ENCODE peak calls at places on chromosomes 13 and 19, in nine cellular contexts. K is M059J; D is occipital lobe; C is effector CD4-positive, alpha-beta T cell; O is AG09319; J is hypothalamus; G is GM20000; M is neural crest cell; Q is fibroblast of lung. L is an unnamed sample.

GRCh38 chr19:56253737-56254136 is 18.8 kb upstream of the EDDM13 start:
- DNase-seq in K (peak; percentile 53), D (no peak), C (no peak), O (peak; percentile 32), J (no peak), G (peak; percentile 48), M (no peak), Q (peak; percentile 74), L (no peak)

GRCh38 chr19:54343868-54344267 is 4.9 kb upstream of the LILRA4 start:
- DNase-seq in K (no peak), D (no peak), C (no peak), O (no peak), J (no peak), G (no peak), M (no peak), Q (no peak), L (no peak)

GRCh38 chr13:36344173-36344572 is 2.0 kb downstream of the SPART start:
- DNase-seq in K (peak; percentile 11), D (no peak), C (no peak), O (peak; percentile 52), J (no peak), G (no peak), M (no peak), Q (peak; percentile 83), L (no peak)

GRCh38 chr13:61414686-61415664 is 674 bp downstream of the PCDH20 start:
- DNase-seq in K (peak; percentile 0), D (peak; percentile 69), C (no peak), O (no peak), J (peak; percentile 41), G (no peak), M (peak; percentile 43), Q (peak; percentile 47), L (peak; percentile 84)

GRCh38 chr19:4051175-4052101 is 15.3 kb downstream of the ZBTB7A start:
- DNase-seq in K (peak; percentile 57), D (no peak), C (no peak), O (no peak), J (no peak), G (no peak), M (no peak), Q (peak; percentile 68), L (no peak)

GRCh38 chr13:45718992-45719391 is 16.9 kb downstream of the CBY2 start:
- DNase-seq in K (peak; percentile 68), D (no peak), C (no peak), O (no peak), J (no peak), G (no peak), M (no peak), Q (no peak), L (no peak)

GRCh38 chr19:17183858-17184271 is 31.3 kb upstream of the USE1 start:
- DNase-seq in K (no peak), D (no peak), C (no peak), O (no peak), J (no peak), G (peak; percentile 66), M (no peak), Q (no peak), L (no peak)

GRCh38 chr19:2426661-2427322 is 594 bp downstream of the TIMM13 start:
- DNase-seq in K (no peak), D (no peak), C (peak; percentile 25), O (no peak), J (no peak), G (peak; percentile 87), M (peak; percentile 50), Q (peak; percentile 39), L (no peak)

GRCh38 chr19:52646571-52647222 is 8.5 kb upstream of the ZNF83 start:
- DNase-seq in K (no peak), D (no peak), C (no peak), O (no peak), J (no peak), G (no peak), M (no peak), Q (peak; percentile 17), L (no peak)

GRCh38 chr19:1675633-1676350 is 23.4 kb upstream of the TCF3 start:
- DNase-seq in K (no peak), D (no peak), C (no peak), O (no peak), J (no peak), G (no peak), M (no peak), Q (no peak), L (peak; percentile 47)

GRCh38 chr13:63492604-63493003 is 2077.0 kb upstream of the PCDH20 start:
- DNase-seq in K (no peak), D (no peak), C (no peak), O (no peak), J (no peak), G (no peak), M (no peak), Q (no peak), L (no peak)

GRCh38 chr13:33228645-33229445 is 56.7 kb downstream of the STARD13 start:
- DNase-seq in K (peak; percentile 64), D (no peak), C (no peak), O (peak; percentile 57), J (no peak), G (peak; percentile 70), M (no peak), Q (peak; percentile 70), L (peak; percentile 36)

GRCh38 chr13:33543631-33544030 is 258.1 kb upstream of the STARD13 start:
- DNase-seq in K (no peak), D (no peak), C (no peak), O (no peak), J (no peak), G (no peak), M (no peak), Q (peak; percentile 38), L (no peak)

GRCh38 chr19:19750842-19751790 is 18.2 kb upstream of the ZNF14 start:
- DNase-seq in K (no peak), D (no peak), C (no peak), O (no peak), J (no peak), G (no peak), M (no peak), Q (no peak), L (no peak)

GRCh38 chr19:51664997-51665396 is 18.4 kb upstream of the SIGLEC14 start:
- DNase-seq in K (peak; percentile 16), D (no peak), C (no peak), O (no peak), J (no peak), G (no peak), M (no peak), Q (peak; percentile 4), L (no peak)

GRCh38 chr13:90014038-90014437 is 1333.4 kb upstream of the MIR17HG start:
- DNase-seq in K (no peak), D (no peak), C (no peak), O (no peak), J (no peak), G (no peak), M (no peak), Q (no peak), L (no peak)

GRCh38 chr19:39007096-39007495 is 25.3 kb downstream of the FBXO27 start:
- DNase-seq in K (no peak), D (no peak), C (no peak), O (no peak), J (no peak), G (no peak), M (no peak), Q (no peak), L (no peak)

GRCh38 chr13:113064534-113065405 is 40.8 kb upstream of the F7 start:
- DNase-seq in K (peak; percentile 69), D (no peak), C (no peak), O (no peak), J (no peak), G (no peak), M (no peak), Q (peak; percentile 50), L (no peak)

GRCh38 chr13:44151474-44151873 is 222.2 kb upstream of the SERP2 start:
- DNase-seq in K (no peak), D (no peak), C (no peak), O (no peak), J (no peak), G (no peak), M (no peak), Q (no peak), L (no peak)

GRCh38 chr19:40091205-40092129 is 724 bp upstream of the ZNF780A start:
- DNase-seq in K (no peak), D (no peak), C (no peak), O (no peak), J (no peak), G (no peak), M (no peak), Q (no peak), L (no peak)

GRCh38 chr13:40508112-40508511 is 158.3 kb downstream of the FOXO1 start:
- DNase-seq in K (peak; percentile 68), D (no peak), C (no peak), O (peak; percentile 15), J (no peak), G (no peak), M (no peak), Q (peak; percentile 35), L (no peak)

GRCh38 chr19:41330946-41331678 is 21.1 kb downstream of the CCDC97 start:
- DNase-seq in K (no peak), D (no peak), C (no peak), O (no peak), J (no peak), G (no peak), M (no peak), Q (no peak), L (no peak)

GRCh38 chr19:47541507-47541906 is 26.6 kb upstream of the NAPA start:
- DNase-seq in K (no peak), D (no peak), C (peak; percentile 31), O (no peak), J (no peak), G (peak; percentile 65), M (no peak), Q (no peak), L (no peak)

L was measured in head of caudate nucleus.